ENCODE peak calls at places on chromosome 5, in seven cellular contexts. Q is CD8-positive, alpha-beta T cell; C is mesendoderm; T is GM23338; L is upper lobe of right lung; N is aorta; S is HCT116. Y is an unnamed sample. For H3K4me1, the result is how much of the 10 kb centered on the place peaks cover.

GRCh38 chr5:14728109-14728938 is 63.8 kb downstream of the OTULIN start:
- DNase-seq in Q (no peak), C (peak), T (peak), L (no peak), N (no peak), S (no peak), Y (no peak)

GRCh38 chr5:177601126-177601525 is 1.2 kb downstream of the B4GALT7 start:
- DNase-seq in Q (no peak), C (no peak), T (no peak), L (peak), N (no peak), S (no peak), Y (no peak)

GRCh38 chr5:177382423-177383029 is 1.7 kb upstream of the SLC34A1 start:
- DNase-seq in Q (no peak), C (peak), T (peak), L (no peak), N (no peak), S (no peak), Y (no peak)

GRCh38 chr5:171571663-171572062 is 152.2 kb downstream of the FGF18 start:
- DNase-seq in Q (no peak), C (no peak), T (no peak), L (no peak), N (no peak), S (no peak), Y (no peak)

GRCh38 chr5:6574111-6574510 is 58.7 kb downstream of the NSUN2 start:
- DNase-seq in Q (no peak), C (no peak), T (no peak), L (no peak), N (no peak), S (no peak), Y (no peak)

GRCh38 chr5:53151713-53152458 is 42.3 kb upstream of the MOCS2 start:
- DNase-seq in Q (no peak), C (peak), T (no peak), L (no peak), N (peak), S (no peak), Y (no peak)

GRCh38 chr5:96157077-96157780 is 195.6 kb upstream of the ELL2 start:
- DNase-seq in Q (no peak), C (no peak), T (no peak), L (no peak), N (no peak), S (no peak), Y (no peak)

GRCh38 chr5:120457839-120458507 is 6.1 kb upstream of the PRR16 start:
- DNase-seq in Q (peak), C (peak), T (peak), L (peak), N (peak), S (peak), Y (peak)

GRCh38 chr5:174998131-174998730 is 273.8 kb downstream of the MSX2 start:
- DNase-seq in Q (no peak), C (no peak), T (no peak), L (no peak), N (no peak), S (no peak), Y (no peak)

GRCh38 chr5:174527936-174528557 is 196.3 kb upstream of the MSX2 start:
- DNase-seq in Q (no peak), C (no peak), T (no peak), L (no peak), N (no peak), S (no peak), Y (no peak)

GRCh38 chr5:87394407-87394806 is 18.3 kb downstream of the CCNH start:
- DNase-seq in Q (no peak), C (no peak), T (no peak), L (no peak), N (no peak), S (no peak), Y (no peak)

GRCh38 chr5:7209583-7210139 is 186.3 kb upstream of the ADCY2 start:
- DNase-seq in Q (no peak), C (no peak), T (no peak), L (no peak), N (peak), S (no peak), Y (no peak)

GRCh38 chr5:56052735-56053134 is 58.0 kb upstream of the IL6ST start:
- DNase-seq in Q (no peak), C (no peak), T (no peak), L (no peak), N (no peak), S (no peak), Y (no peak)

GRCh38 chr5:166726406-166726805 is 1565.0 kb upstream of the WWC1 start:
- DNase-seq in Q (no peak), C (peak), T (no peak), L (no peak), N (no peak), S (no peak), Y (no peak)

GRCh38 chr5:151632524-151632923 is 41.4 kb upstream of the FAT2 start:
- DNase-seq in Q (no peak), C (no peak), T (no peak), L (no peak), N (no peak), S (no peak), Y (no peak)

GRCh38 chr5:62317810-62318209 is 11.8 kb downstream of the KIF2A start:
- DNase-seq in Q (no peak), C (no peak), T (no peak), L (no peak), N (no peak), S (no peak), Y (no peak)

GRCh38 chr5:157116483-157116954 is 7.7 kb upstream of the HAVCR2 start:
- DNase-seq in Q (no peak), C (no peak), T (no peak), L (no peak), N (no peak), S (no peak), Y (no peak)

GRCh38 chr5:153965102-153965645 is 73.5 kb downstream of the FAM114A2 start:
- DNase-seq in Q (peak), C (peak), T (peak), L (no peak), N (no peak), S (peak), Y (no peak)

GRCh38 chr5:90119531-90119940 is 290.0 kb downstream of the CETN3 start:
- DNase-seq in Q (no peak), C (no peak), T (no peak), L (no peak), N (no peak), S (no peak), Y (no peak)

GRCh38 chr5:166781729-166782128 is 1509.7 kb upstream of the WWC1 start:
- DNase-seq in Q (no peak), C (peak), T (peak), L (no peak), N (no peak), S (no peak), Y (no peak)

GRCh38 chr5:163381832-163382231 is 55.6 kb upstream of the CCNG1 start:
- DNase-seq in Q (no peak), C (no peak), T (no peak), L (no peak), N (no peak), S (no peak), Y (no peak)

GRCh38 chr5:53430618-53431252 is 49.7 kb upstream of the FST start:
- DNase-seq in Q (no peak), C (peak), T (peak), L (no peak), N (no peak), S (peak), Y (no peak)

GRCh38 chr5:137735531-137736284 is at the start of gene KLHL3:
- DNase-seq in Q (peak), C (peak), T (peak), L (peak), N (peak), S (no peak), Y (no peak)

GRCh38 chr5:136192526-136193395 is at the start of gene SMIM32:
- DNase-seq in Q (no peak), C (peak), T (peak), L (peak), N (no peak), S (no peak), Y (no peak)

GRCh38 chr5:1140188-1140817 is 28.4 kb upstream of the SLC12A7 start:
- DNase-seq in Q (peak), C (peak), T (peak), L (peak), N (peak), S (peak), Y (peak)

GRCh38 chr5:76298852-76299251 is 104.2 kb upstream of the IQGAP2 start:
- DNase-seq in Q (no peak), C (no peak), T (no peak), L (no peak), N (no peak), S (no peak), Y (no peak)

GRCh38 chr5:113693205-113693553 is 179.7 kb downstream of the YTHDC2 start:
- DNase-seq in Q (no peak), C (peak), T (peak), L (no peak), N (no peak), S (no peak), Y (no peak)

GRCh38 chr5:74020488-74020887 is 394.5 kb downstream of the ARHGEF28 start:
- DNase-seq in Q (no peak), C (no peak), T (no peak), L (peak), N (no peak), S (no peak), Y (no peak)

DNA sequence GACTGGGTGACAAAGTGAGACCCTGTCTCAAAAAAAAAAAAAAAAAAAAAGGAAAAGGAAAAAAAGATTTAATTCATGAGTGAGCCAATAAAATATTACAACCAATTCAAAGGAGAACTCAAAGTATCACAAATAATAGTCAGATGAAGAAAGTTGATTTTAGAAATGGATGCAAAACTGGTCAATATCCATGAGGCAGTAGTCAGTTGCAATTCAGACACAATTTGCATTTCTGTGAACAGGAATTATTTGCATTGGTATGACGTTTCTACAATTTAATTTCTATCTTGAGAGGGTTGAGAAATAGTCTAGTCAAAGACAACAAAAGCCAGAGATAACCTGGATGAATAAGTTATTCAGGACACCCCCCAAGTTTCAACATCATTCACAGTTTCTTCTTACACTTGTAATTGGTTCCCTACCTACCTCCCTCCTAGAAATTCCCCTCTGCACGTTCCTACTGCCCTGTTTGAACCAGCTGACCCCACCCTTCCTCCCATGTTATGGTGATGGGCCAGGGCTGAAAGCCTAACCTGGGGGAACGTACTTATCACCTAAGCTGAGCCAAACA is 28.6 kb upstream of the CDKN2AIPNL start:
- DNase-seq in Q (no peak), C (no peak), T (no peak), L (peak), N (no peak), S (no peak), Y (no peak)
- H3K4me1 ChIP-seq in Q (under half), C (under half), T (under half), L (under half), N (under half), S (under half), Y (under half)

GRCh38 chr5:132103969-132104391 is 30.4 kb downstream of the CSF2 start:
- DNase-seq in Q (no peak), C (no peak), T (no peak), L (no peak), N (no peak), S (no peak), Y (no peak)
- H3K4me1 ChIP-seq in Q (half or more), C (under half), T (under half), L (under half), N (under half), S (under half), Y (under half)

GRCh38 chr5:123087173-123088030 is 1.6 kb upstream of the PRDM6 start:
- DNase-seq in Q (no peak), C (peak), T (peak), L (no peak), N (no peak), S (no peak), Y (no peak)
- H3K4me1 ChIP-seq in Q (under half), C (under half), T (under half), L (under half), N (under half), S (under half), Y (under half)

GRCh38 chr5:150520747-150521521 is 13.0 kb downstream of the NDST1 start:
- DNase-seq in Q (no peak), C (no peak), T (no peak), L (no peak), N (no peak), S (no peak), Y (no peak)

GRCh38 chr5:150519978-150520377 is 12.0 kb downstream of the NDST1 start:
- DNase-seq in Q (no peak), C (no peak), T (no peak), L (no peak), N (no peak), S (no peak), Y (no peak)

GRCh38 chr5:150521522-150521817 is 13.5 kb downstream of the NDST1 start:
- DNase-seq in Q (no peak), C (no peak), T (no peak), L (no peak), N (no peak), S (no peak), Y (no peak)

GRCh38 chr5:150517272-150518152 is 9.6 kb downstream of the NDST1 start:
- DNase-seq in Q (no peak), C (peak), T (no peak), L (peak), N (peak), S (peak), Y (no peak)

DNA sequence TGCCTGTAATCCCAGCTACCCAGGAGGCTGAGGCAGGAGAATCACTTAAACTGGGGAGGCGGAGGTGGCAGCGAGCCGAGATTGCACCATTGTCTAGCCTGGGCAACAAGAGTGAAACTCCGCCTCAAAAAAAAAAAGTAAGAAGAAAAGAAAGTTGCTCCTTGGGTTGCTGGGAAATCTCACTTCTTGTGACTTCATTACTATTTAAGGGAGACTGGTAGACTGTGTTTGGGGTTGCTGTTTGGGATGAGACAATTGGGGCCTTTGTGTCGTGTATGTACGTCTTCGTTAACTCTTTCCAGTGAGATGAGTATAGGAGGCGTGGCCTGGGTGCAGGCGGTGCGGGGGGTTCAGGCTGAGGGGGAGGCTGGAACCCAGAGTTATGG is 11.6 kb downstream of the NDST1 start:
- DNase-seq in Q (no peak), C (no peak), T (no peak), L (no peak), N (no peak), S (no peak), Y (no peak)
- H3K4me1 ChIP-seq in Q (under half), C (under half), T (under half), L (half or more), N (under half), S (under half), Y (under half)

Y was measured in breast epithelium.